ENCODE peak calls at places on chromosomes 12 and 14, in four cellular contexts. W, A, X and M are unnamed samples. For H3K9me3, the result is how much of the 10 kb centered on the place peaks cover.

GRCh38 chr14:90781344-90781761 is 34.9 kb downstream of the TTC7B start:
- DNase-seq in X (no peak), A (no peak), W (no peak), M (no peak)

GRCh38 chr12:5456906-5457305 is 25.0 kb downstream of the NTF3 start:
- DNase-seq in A (no peak), X (no peak), W (no peak), M (no peak)

GRCh38 chr14:95774265-95775160 is 60.6 kb upstream of the TCL1A start:
- DNase-seq in W (no peak), X (peak), A (no peak), M (no peak)

GRCh38 chr14:102316048-102316745 is 3.3 kb upstream of the ZNF839 start:
- DNase-seq in X (no peak), W (peak), A (no peak), M (peak)

GRCh38 chr14:64232095-64232830 is 61.9 kb downstream of the ESR2 start:
- DNase-seq in A (peak), X (no peak), W (no peak), M (no peak)

GRCh38 chr12:69866698-69867097 is 41.7 kb downstream of the MYRFL start:
- DNase-seq in W (no peak), X (no peak), A (no peak), M (no peak)

GRCh38 chr12:92539966-92540791 is 162.6 kb upstream of the PLEKHG7 start:
- DNase-seq in X (no peak), W (peak), A (no peak), M (no peak)

GRCh38 chr14:51293149-51293925 is 53.3 kb downstream of the TMX1 start:
- DNase-seq in W (no peak), X (no peak), A (peak), M (peak)

GRCh38 chr12:5623411-5623810 is 191.5 kb downstream of the NTF3 start:
- DNase-seq in W (no peak), A (no peak), X (no peak), M (no peak)

GRCh38 chr12:30396576-30396975 is 299.1 kb downstream of the IPO8 start:
- DNase-seq in X (no peak), W (no peak), A (no peak), M (no peak)

GRCh38 chr14:20873370-20874177 is 17.6 kb upstream of the RNASE3 start:
- DNase-seq in W (peak), X (peak), A (peak), M (peak)

GRCh38 chr14:56659361-56659760 is 79.8 kb downstream of the TMEM260 start:
- DNase-seq in W (no peak), A (no peak), X (no peak), M (no peak)

GRCh38 chr12:59182191-59182590 is 261.9 kb upstream of the LRIG3 start:
- DNase-seq in A (no peak), W (no peak), X (no peak), M (no peak)

GRCh38 chr14:89435527-89436273 is 18.7 kb upstream of the FOXN3 start:
- DNase-seq in A (no peak), W (no peak), X (no peak), M (no peak)

GRCh38 chr14:77158175-77158908 is 16.8 kb upstream of the ZDHHC22 start:
- DNase-seq in W (peak), A (peak), X (no peak), M (no peak)

GRCh38 chr14:79841433-79841832 is 369.9 kb downstream of the DIO2 start:
- DNase-seq in A (no peak), W (no peak), X (no peak), M (no peak)

DNA sequence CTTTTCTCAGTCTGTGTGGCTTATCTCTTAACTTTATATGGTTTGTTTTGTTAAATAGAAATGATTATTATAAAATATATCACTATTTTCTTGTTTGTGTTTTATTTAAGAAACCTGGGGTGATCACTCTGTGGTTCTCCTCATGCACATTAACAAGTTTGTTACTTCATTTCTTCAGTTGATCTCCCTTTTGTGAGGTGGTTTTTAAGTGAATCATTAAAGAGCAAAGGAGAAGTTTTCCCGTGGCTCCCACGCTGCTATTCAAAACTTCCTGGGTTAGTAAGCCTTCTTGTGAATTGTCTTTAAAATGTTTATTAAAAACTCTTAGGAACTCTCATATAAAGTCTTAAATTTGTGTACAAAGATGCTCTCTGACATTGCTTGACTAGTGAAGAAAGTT is 11.8 kb downstream of the ADIPOR2 start:
- DNase-seq in X (no peak), W (no peak), A (no peak), M (no peak)
- H3K9me3 ChIP-seq in X (under half), W (under half), A (under half), M (under half)

GRCh38 chr14:37590096-37590809 is 4.8 kb downstream of the FOXA1 start:
- DNase-seq in A (no peak), X (no peak), W (no peak), M (no peak)

GRCh38 chr14:37590810-37591139 is 4.3 kb downstream of the FOXA1 start:
- DNase-seq in A (no peak), W (no peak), X (no peak), M (no peak)

GRCh38 chr14:37592288-37593274 is 2.5 kb downstream of the FOXA1 start:
- DNase-seq in W (no peak), A (no peak), X (no peak), M (peak)

GRCh38 chr14:37591941-37592287 is 3.1 kb downstream of the FOXA1 start:
- DNase-seq in W (no peak), A (no peak), X (peak), M (peak)

DNA sequence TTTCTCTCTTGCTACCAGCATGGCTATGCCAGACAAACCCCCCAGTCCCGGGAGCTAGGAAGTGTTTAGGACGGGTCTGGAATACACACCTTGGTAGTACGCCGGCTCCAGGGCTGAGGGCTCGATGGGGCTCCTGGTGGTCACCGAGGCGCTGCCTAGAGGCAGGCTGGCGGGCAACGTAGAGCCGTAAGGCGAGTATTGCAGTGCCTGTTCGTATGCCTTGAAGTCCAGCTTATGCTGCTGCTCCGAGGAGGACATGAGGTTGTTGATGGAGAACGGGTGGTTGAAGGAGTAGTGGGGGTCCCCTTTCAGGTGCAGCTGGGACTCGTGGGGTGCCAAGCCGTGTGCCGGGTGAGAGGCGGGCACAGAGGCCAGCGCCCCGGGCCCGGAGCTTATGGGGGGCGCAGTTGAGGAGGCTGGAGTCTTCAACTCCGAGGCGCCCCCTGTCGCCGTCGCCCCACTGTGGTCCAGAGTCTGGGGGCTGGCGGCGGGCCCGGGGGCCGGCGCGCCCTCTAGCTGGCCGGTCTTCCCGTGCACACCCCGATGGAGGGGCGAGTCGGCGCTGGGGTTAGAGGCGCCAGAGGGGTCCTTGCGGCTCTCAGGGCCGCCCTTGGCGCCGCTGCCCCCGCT is 3.6 kb downstream of the FOXA1 start:
- DNase-seq in A (no peak), X (peak), W (no peak), M (peak)
- TF ChIP-seq CTCF in A (no peak), X (no peak), W (no peak), M (no peak)

DNA sequence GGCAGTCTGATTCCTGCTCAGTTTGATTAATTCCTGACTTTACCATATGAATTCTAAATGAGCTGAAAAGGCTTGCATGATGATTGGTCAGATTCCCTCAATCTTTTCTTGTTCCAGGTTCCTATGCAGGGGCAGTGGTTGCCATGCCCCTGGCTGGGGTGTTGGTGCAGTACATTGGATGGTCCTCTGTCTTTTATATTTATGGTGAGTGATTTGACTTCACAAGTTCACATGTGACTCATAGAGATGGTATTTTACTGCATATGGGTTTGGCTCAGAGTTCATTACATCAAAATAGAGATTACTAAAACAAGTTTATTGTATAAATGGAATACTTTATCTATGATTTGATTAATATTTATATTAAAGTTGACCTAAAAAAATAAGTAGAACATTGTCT is 44.8 kb downstream of the SLC17A8 start:
- DNase-seq in W (no peak), A (no peak), X (no peak), M (no peak)
- H3K4me3 ChIP-seq in W (no peak), A (no peak), X (no peak), M (no peak)

GRCh38 chr14:92455231-92455630 is 58.4 kb upstream of the RIN3 start:
- DNase-seq in A (no peak), X (no peak), W (no peak), M (no peak)

GRCh38 chr14:92458959-92459478 is 54.6 kb upstream of the RIN3 start:
- DNase-seq in X (no peak), W (peak), A (no peak), M (peak)

GRCh38 chr14:92458136-92458958 is 55.2 kb upstream of the RIN3 start:
- DNase-seq in X (no peak), W (no peak), A (no peak), M (no peak)

GRCh38 chr14:92456215-92457017 is 57.2 kb upstream of the RIN3 start:
- DNase-seq in X (peak), A (peak), W (peak), M (no peak)

DNA sequence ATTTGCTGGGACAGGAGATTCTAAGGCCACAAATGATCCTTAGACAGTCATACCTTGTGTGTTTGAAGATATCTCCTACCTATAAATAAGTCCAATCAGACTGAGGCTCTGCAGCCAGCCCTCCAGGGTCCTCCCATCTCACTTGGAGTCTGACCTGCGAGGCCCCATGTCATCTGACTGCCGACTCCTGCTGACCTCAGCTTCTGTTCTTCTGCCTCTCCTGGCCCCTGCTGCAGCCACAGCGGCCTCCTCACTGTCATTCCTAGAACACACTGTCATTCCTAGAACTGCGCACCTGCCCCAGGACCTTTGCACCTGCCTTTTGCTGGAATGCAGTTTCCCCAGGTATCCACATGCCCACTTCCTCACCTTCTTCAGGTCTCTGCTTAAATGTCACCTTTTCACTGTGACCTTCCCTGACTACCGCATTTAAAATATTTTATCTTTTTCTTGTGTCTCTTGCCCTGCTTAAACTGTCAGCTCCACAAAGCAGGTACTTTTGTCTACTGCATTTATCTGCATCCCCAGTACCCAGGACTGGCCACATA is 56.5 kb upstream of the RIN3 start:
- DNase-seq in A (no peak), X (no peak), W (no peak), M (no peak)
- H3K9me3 ChIP-seq in A (under half), X (under half), W (under half), M (under half)

DNA sequence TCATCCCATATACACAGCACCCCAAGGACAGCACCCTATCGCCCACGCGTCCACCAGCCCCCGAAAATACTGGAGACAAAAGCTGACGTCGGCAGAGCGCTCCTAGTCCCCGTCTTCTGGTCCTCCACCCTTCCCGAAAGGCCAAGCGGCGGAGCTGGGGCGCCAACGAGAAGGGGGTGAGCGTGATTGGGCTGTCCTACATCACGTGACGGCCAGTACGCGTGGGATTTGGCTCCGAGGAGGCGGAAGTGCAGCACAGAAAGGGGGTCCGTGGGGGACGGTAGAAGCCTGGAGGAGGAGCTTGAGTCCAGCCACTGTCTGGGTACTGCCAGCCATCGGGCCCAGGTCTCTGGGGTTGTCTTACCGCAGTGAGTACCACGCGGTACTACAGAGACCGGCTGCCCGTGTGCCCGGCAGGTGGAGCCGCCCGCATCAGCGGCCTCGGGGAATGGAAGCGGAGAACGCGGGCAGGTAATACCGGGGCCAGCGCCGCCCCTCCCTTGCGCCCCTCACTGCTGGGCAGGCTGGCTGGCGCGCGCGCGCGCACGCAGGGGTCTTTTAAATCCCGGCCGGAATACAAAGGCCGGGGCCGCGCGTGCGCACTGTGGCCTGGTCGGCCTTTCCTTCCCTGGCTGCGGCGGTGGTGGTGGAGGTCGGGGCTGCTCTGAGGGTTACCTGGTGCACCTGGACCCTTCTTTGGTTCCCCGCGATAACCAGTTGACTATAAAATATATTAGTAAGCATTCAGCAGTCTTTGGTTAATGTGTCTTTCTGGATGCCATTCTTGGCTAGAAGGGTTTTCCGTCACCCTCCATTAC is at the start of gene TDG:
- DNase-seq in X (peak), A (peak), W (peak), M (peak)
- TF ChIP-seq CTCF in X (no peak), A (no peak), W (peak), M (no peak)

DNA sequence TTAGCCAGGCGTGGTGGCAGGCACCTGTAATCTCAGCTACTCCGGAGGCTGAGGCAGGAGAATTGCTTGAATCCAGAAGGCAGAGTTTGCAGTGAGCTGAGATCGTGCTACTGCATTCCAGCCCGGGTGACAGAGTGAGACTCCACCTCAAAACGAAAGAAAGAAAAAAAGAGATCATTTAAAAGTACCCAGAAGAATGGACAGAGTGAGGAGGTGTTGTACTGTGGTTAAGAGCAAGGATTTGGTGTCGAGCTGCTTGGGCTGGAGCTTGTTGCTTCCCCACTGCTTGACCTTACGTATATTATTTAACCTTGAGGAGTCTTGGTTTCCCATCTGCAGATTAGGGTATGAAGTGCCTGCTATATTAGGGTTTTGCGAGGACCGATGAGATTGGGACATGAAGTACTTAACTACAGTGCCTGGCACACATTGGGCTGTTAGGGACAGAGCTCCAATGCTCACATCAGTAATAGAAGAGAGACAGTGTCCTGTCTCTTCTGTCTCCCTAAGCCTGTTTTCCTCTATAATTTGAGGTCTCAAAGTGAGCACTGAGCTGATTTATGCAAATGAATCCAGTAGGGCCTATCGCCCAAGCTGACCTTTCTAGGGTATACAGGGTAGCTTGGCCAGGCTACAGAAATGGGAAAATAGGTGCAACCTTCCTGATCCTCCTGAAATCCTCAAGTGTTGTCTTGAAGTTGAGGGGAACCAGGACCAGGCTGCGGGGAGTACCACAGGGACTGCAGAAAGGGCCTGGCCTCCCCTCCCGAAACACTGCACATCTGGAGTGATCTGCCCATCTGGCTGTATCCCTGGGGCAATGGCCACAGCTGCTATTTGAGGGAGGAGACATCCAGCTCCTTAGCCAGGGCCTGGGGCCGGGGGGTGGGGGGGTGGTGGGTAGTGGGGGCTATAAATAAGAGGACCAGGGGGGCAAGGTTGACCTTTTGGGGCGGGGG is 8.6 kb upstream of the HDAC7 start:
- DNase-seq in A (no peak), W (peak), X (no peak), M (no peak)
- H3K4me3 ChIP-seq in A (no peak), W (no peak), X (no peak), M (no peak)

GRCh38 chr14:36655054-36655381 is 6.6 kb upstream of the PAX9 start:
- DNase-seq in X (no peak), W (no peak), A (no peak), M (no peak)

GRCh38 chr14:36654185-36655053 is 7.2 kb upstream of the PAX9 start:
- DNase-seq in W (no peak), X (no peak), A (no peak), M (no peak)

GRCh38 chr14:36656769-36657408 is 4.8 kb upstream of the PAX9 start:
- DNase-seq in X (no peak), W (no peak), A (no peak), M (no peak)

GRCh38 chr14:36655963-36656768 is 5.5 kb upstream of the PAX9 start:
- DNase-seq in X (no peak), A (no peak), W (no peak), M (peak)

GRCh38 chr14:36655571-36655962 is 6.1 kb upstream of the PAX9 start:
- DNase-seq in W (no peak), X (no peak), A (no peak), M (no peak)
- H3K9me3 ChIP-seq in W (under half), X (under half), A (under half), M (under half)